ENCODE peak calls at places on chromosomes 2 and 18, in six cellular contexts. B, V, L, R, O and D are unnamed samples.

GRCh38 chr2:4674007-4674406 is 970.6 kb downstream of the DCDC2C start:
- DNase-seq in R (no peak), L (no peak), B (no peak), O (no peak), V (no peak), D (no peak)

GRCh38 chr2:229673676-229674075 is 40.7 kb downstream of the DNER start:
- DNase-seq in O (no peak), L (no peak), B (no peak), V (no peak), R (no peak), D (no peak)

GRCh38 chr2:234135750-234136221 is 85.3 kb downstream of the SPP2 start:
- DNase-seq in O (peak), R (peak), L (no peak), V (peak), B (peak), D (peak)

GRCh38 chr18:32427084-32427933 is 43.4 kb downstream of the GAREM1 start:
- DNase-seq in O (no peak), R (peak), L (no peak), B (no peak), V (no peak), D (no peak)

GRCh38 chr2:170244555-170244954 is 66.6 kb downstream of the MYO3B start:
- DNase-seq in R (no peak), O (no peak), V (no peak), L (no peak), B (no peak), D (no peak)

GRCh38 chr2:124149571-124149970 is 124.5 kb downstream of the CNTNAP5 start:
- DNase-seq in O (no peak), R (no peak), B (no peak), V (no peak), L (no peak), D (no peak)

GRCh38 chr2:156322103-156322671 is 10.3 kb downstream of the NR4A2 start:
- DNase-seq in B (peak), V (no peak), R (no peak), O (no peak), L (no peak), D (no peak)

GRCh38 chr18:3281456-3282400 is 19.8 kb downstream of the MYL12B start:
- DNase-seq in L (no peak), R (peak), V (no peak), B (peak), O (peak), D (no peak)

GRCh38 chr2:48347712-48348111 is 182.2 kb upstream of the STON1 start:
- DNase-seq in O (no peak), L (no peak), R (peak), B (peak), V (peak), D (no peak)

GRCh38 chr2:205745661-205746407 is 63.5 kb downstream of the NRP2 start:
- DNase-seq in O (no peak), L (no peak), B (no peak), V (no peak), R (no peak), D (no peak)

GRCh38 chr18:22279741-22280452 is 110.5 kb downstream of the GATA6 start:
- DNase-seq in O (no peak), R (no peak), B (no peak), V (no peak), L (no peak), D (no peak)

GRCh38 chr2:191302459-191303155 is 57.4 kb downstream of the MYO1B start:
- DNase-seq in L (no peak), R (peak), O (peak), B (peak), V (no peak), D (no peak)

GRCh38 chr2:219851801-219852481 is 224.5 kb downstream of the SLC4A3 start:
- DNase-seq in L (no peak), R (no peak), V (no peak), O (no peak), B (no peak), D (no peak)

GRCh38 chr2:190578158-190579057 is 43.9 kb upstream of the NEMP2 start:
- DNase-seq in V (no peak), L (no peak), O (no peak), B (no peak), R (peak), D (no peak)

GRCh38 chr2:191319181-191319580 is 74.0 kb downstream of the MYO1B start:
- DNase-seq in O (no peak), R (no peak), L (no peak), B (no peak), V (no peak), D (no peak)

GRCh38 chr2:101486258-101486701 is 11.4 kb upstream of the RFX8 start:
- DNase-seq in B (no peak), L (no peak), O (no peak), R (no peak), V (no peak), D (no peak)

GRCh38 chr2:214593723-214594122 is 182.9 kb downstream of the VWC2L start:
- DNase-seq in B (no peak), V (peak), R (peak), O (no peak), L (no peak), D (no peak)

GRCh38 chr18:48975817-48976649 is 25.3 kb upstream of the SMAD7 start:
- DNase-seq in V (no peak), L (no peak), R (no peak), O (peak), B (peak), D (no peak)

GRCh38 chr2:33723322-33723721 is 124.2 kb upstream of the FAM98A start:
- DNase-seq in B (no peak), V (no peak), O (no peak), L (no peak), R (no peak), D (no peak)

GRCh38 chr2:98829586-98830270 is 98.8 kb upstream of the MGAT4A start:
- DNase-seq in V (no peak), B (no peak), R (no peak), L (no peak), O (no peak), D (no peak)

GRCh38 chr2:98828369-98828744 is 97.4 kb upstream of the MGAT4A start:
- DNase-seq in R (no peak), O (no peak), V (no peak), L (no peak), B (no peak), D (no peak)

GRCh38 chr2:98827625-98828368 is 96.9 kb upstream of the MGAT4A start:
- DNase-seq in L (no peak), B (no peak), R (no peak), O (no peak), V (no peak), D (no peak)

GRCh38 chr2:98830573-98831145 is 99.7 kb upstream of the MGAT4A start:
- DNase-seq in B (no peak), L (no peak), O (no peak), V (no peak), R (no peak), D (no peak)

GRCh38 chr2:98828793-98829371 is 98.0 kb upstream of the MGAT4A start:
- DNase-seq in B (no peak), V (no peak), L (no peak), R (peak), O (no peak), D (no peak)
- TF ChIP-seq CTCF in B (no peak), V (no peak), L (no peak), R (no peak), O (no peak), D (no peak)

GRCh38 chr2:241835605-241836004 is 23.1 kb downstream of the PDCD1 start:
- DNase-seq in B (no peak), V (no peak), O (no peak), L (no peak), R (no peak), D (no peak)

GRCh38 chr2:241833938-241834852 is 24.5 kb downstream of the PDCD1 start:
- DNase-seq in L (peak), B (no peak), O (no peak), V (no peak), R (no peak), D (no peak)

GRCh38 chr2:241836257-241836656 is 22.4 kb downstream of the PDCD1 start:
- DNase-seq in L (no peak), O (no peak), V (no peak), B (no peak), R (no peak), D (no peak)

GRCh38 chr2:241834853-241835210 is 23.9 kb downstream of the PDCD1 start:
- DNase-seq in L (no peak), R (no peak), O (no peak), B (no peak), V (no peak), D (no peak)

GRCh38 chr2:241837197-241837596 is 21.5 kb downstream of the PDCD1 start:
- DNase-seq in R (no peak), L (no peak), O (no peak), B (no peak), V (no peak), D (no peak)
- TF ChIP-seq CTCF in R (no peak), L (no peak), O (no peak), B (no peak), V (no peak), D (no peak)

DNA sequence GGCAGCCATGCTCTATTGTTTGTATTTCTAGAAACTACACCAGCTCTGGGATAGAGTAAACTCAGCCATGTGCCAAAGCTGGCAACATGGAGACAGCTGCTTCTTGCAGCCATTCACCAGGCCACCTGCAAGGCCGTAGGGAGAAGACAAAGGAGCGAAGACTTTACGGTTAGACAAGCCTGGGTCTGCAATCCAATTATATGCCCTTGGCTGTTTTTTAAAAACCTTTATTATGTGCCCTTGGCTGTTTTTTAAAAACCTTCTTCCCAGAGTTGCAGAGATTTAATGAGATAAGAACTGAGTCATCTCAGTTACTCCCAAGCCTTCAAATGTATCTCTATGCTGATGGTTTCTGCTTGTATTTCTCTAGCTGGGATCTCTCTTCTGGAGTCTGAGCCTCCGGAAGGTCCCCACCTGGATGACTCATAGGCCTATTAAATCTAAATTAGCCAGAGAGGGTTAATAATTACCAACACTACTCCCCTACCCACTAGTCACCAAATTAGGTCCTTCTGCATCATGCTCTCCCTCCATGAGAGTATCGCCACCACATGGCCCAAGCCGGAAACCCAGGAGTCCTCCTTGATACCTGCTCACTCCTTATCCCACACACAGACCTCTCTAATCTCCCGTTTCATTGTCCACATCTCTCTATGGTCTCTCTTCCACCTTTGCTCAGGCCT is 17.5 kb upstream of the DPP4 start:
- DNase-seq in V (no peak), O (no peak), L (no peak), B (no peak), R (peak), D (no peak)
- TF ChIP-seq CTCF in V (peak), O (no peak), L (no peak), B (peak), R (peak), D (no peak)

GRCh38 chr2:17539596-17539992 is 902 bp upstream of the VSNL1 start:
- DNase-seq in L (no peak), R (peak), V (no peak), O (no peak), B (no peak), D (no peak)

GRCh38 chr2:17540813-17541513 is 467 bp downstream of the VSNL1 start:
- DNase-seq in V (no peak), L (no peak), O (peak), B (no peak), R (no peak), D (no peak)

GRCh38 chr2:17538844-17539554 is 1.5 kb upstream of the VSNL1 start:
- DNase-seq in B (peak), L (peak), V (no peak), O (peak), R (peak), D (peak)

GRCh38 chr2:17541514-17541950 is 1.0 kb downstream of the VSNL1 start:
- DNase-seq in L (no peak), O (no peak), V (no peak), R (no peak), B (no peak), D (no peak)

DNA sequence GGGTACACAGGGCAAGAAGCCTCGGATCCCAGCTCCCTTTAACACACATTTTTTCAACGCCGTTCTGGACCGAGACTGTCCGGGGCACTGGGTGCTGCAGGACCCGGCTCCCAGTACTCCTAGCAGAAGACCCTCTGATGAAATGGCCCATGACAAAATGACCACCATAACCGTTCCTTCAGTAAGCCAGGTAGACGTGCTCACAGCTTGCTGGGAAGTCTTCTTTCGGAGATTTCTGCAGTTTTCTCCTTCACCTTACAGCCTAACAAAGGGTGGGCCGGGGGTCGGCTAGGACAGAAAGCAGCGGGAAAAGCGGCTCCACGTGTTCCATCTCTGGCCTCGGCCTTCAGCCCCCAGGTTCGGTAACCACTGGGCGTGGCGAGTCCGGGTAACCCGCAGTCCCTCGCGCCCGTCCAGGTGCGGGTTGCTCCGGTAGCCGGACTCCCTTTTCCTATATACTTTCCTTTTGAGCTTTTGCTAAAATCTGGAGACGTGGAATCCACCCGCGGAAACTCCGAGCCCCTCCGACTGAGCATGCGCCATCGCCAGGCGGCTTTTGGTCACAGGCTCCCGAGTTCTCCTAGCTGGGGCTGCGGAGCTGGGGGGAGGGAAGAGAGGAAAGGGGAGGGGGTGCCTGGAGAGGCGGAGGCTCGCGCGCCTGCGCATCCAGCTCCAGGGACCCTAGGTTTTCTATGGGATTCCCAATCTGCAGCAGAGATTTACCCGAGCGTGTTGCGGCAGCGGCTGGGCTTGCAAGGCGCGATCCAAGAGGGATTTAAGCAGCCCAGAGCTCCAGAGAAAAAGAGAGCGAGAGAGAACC is at the start of gene VSNL1:
- DNase-seq in L (peak), R (peak), B (peak), V (no peak), O (peak), D (peak)
- TF ChIP-seq CTCF in L (no peak), R (peak), B (no peak), V (peak), O (no peak), D (no peak)

GRCh38 chr2:61423714-61424113 is 47.2 kb downstream of the USP34 start:
- DNase-seq in V (no peak), B (no peak), R (peak), L (no peak), O (no peak), D (no peak)

GRCh38 chr2:61421611-61422010 is 49.3 kb downstream of the USP34 start:
- DNase-seq in V (no peak), R (no peak), O (no peak), B (no peak), L (no peak), D (no peak)

GRCh38 chr2:61425605-61426155 is 45.2 kb downstream of the USP34 start:
- DNase-seq in L (no peak), O (no peak), B (peak), R (no peak), V (no peak), D (no peak)

GRCh38 chr2:61431345-61431744 is 39.5 kb downstream of the USP34 start:
- DNase-seq in B (no peak), O (no peak), R (no peak), L (no peak), V (no peak), D (no peak)

GRCh38 chr2:61426267-61426897 is 44.5 kb downstream of the USP34 start:
- DNase-seq in V (no peak), L (no peak), R (peak), O (peak), B (peak), D (no peak)
- TF ChIP-seq CTCF in V (peak), L (no peak), R (peak), O (peak), B (peak), D (peak)